ENCODE peak calls at places on chromosomes 11 and 22, in four cellular contexts. A is NCI-H748 treated with DMSO at 0.1 percent for 48 hours, T is nucleus accumbens, X is hippocampal formation. Y is an unnamed sample.

GRCh38 chr11:11849127-11849746 is 7.5 kb downstream of the USP47 start:
- DNase-seq in A (peak), T (peak), X (no peak), Y (no peak)

GRCh38 chr11:135027461-135027860 is 615.4 kb upstream of the B3GAT1 start:
- DNase-seq in A (no peak), T (no peak), X (no peak), Y (peak)

GRCh38 chr22:24580276-24580675 is 12.6 kb downstream of the LRRC75B start:
- DNase-seq in A (no peak), T (no peak), X (no peak), Y (no peak)

GRCh38 chr11:133681901-133682300 is 149.6 kb upstream of the OPCML start:
- DNase-seq in A (peak), T (no peak), X (no peak), Y (no peak)

GRCh38 chr11:108125126-108125525 is 3.8 kb downstream of the ACAT1 start:
- DNase-seq in A (no peak), T (no peak), X (no peak), Y (no peak)

GRCh38 chr11:129374993-129375721 is 491 bp upstream of the BARX2 start:
- DNase-seq in A (peak), T (no peak), X (no peak), Y (no peak)

GRCh38 chr22:29524440-29525191 is 28.9 kb downstream of the THOC5 start:
- DNase-seq in A (no peak), T (no peak), X (no peak), Y (peak)

GRCh38 chr22:37331811-37332536 is 49.7 kb downstream of the CYTH4 start:
- DNase-seq in A (no peak), T (no peak), X (no peak), Y (no peak)

GRCh38 chr11:2912498-2912897 is 16.7 kb downstream of the PHLDA2 start:
- DNase-seq in A (no peak), T (no peak), X (no peak), Y (no peak)

Y was measured in H1.